ENCODE peak calls at places on chromosomes 7 and 10, in five cellular contexts. One of them, this sample, is unnamed.

GRCh38 chr10:45376364-45376801 is 2.4 kb downstream of the ALOX5 start:
- DNase-seq in NCI-H460: no peak
- DNase-seq in fibroblast of pulmonary artery: no peak
- DNase-seq in prostate gland: no peak
- DNase-seq in heart left ventricle: no peak
- DNase-seq in this sample: no peak

GRCh38 chr10:126956712-126957108 is 51.5 kb downstream of the DOCK1 start:
- DNase-seq in heart left ventricle: no peak
- DNase-seq in fibroblast of pulmonary artery: no peak
- DNase-seq in NCI-H460: no peak
- DNase-seq in prostate gland: no peak
- DNase-seq in this sample: no peak

GRCh38 chr7:28862876-28863275 is 95.3 kb downstream of the TRIL start:
- DNase-seq in NCI-H460: no peak
- DNase-seq in prostate gland: no peak
- DNase-seq in fibroblast of pulmonary artery: peak; percentile 13
- DNase-seq in heart left ventricle: no peak
- DNase-seq in this sample: no peak

GRCh38 chr7:6183006-6183405 is 89.4 kb downstream of the CYTH3 start:
- DNase-seq in NCI-H460: no peak
- DNase-seq in heart left ventricle: no peak
- DNase-seq in prostate gland: no peak
- DNase-seq in fibroblast of pulmonary artery: no peak
- DNase-seq in this sample: no peak

GRCh38 chr7:450036-450435 is 69.6 kb downstream of the PDGFA start:
- DNase-seq in heart left ventricle: no peak
- DNase-seq in NCI-H460: no peak
- DNase-seq in prostate gland: no peak
- DNase-seq in fibroblast of pulmonary artery: no peak
- DNase-seq in this sample: no peak

GRCh38 chr7:74033372-74034311 is 5.7 kb downstream of the ELN start:
- DNase-seq in prostate gland: no peak
- DNase-seq in heart left ventricle: peak; percentile 91
- DNase-seq in fibroblast of pulmonary artery: peak; percentile 56
- DNase-seq in NCI-H460: no peak
- DNase-seq in this sample: peak; percentile 88

GRCh38 chr10:4847580-4848020 is 21.6 kb downstream of the AKR1E2 start:
- DNase-seq in fibroblast of pulmonary artery: peak; percentile 89
- DNase-seq in prostate gland: peak; percentile 2
- DNase-seq in NCI-H460: peak; percentile 63
- DNase-seq in heart left ventricle: no peak
- DNase-seq in this sample: peak; percentile 79

GRCh38 chr7:11923376-11923922 is 91.5 kb upstream of the THSD7A start:
- DNase-seq in fibroblast of pulmonary artery: no peak
- DNase-seq in NCI-H460: no peak
- DNase-seq in prostate gland: no peak
- DNase-seq in heart left ventricle: no peak
- DNase-seq in this sample: no peak

GRCh38 chr7:35993663-35994622 is 159.1 kb upstream of the EEPD1 start:
- DNase-seq in fibroblast of pulmonary artery: peak; percentile 35
- DNase-seq in prostate gland: no peak
- DNase-seq in heart left ventricle: no peak
- DNase-seq in NCI-H460: peak; percentile 22
- DNase-seq in this sample: no peak

GRCh38 chr7:96989241-96989858 is 16.0 kb upstream of the DLX6 start:
- DNase-seq in heart left ventricle: no peak
- DNase-seq in fibroblast of pulmonary artery: no peak
- DNase-seq in NCI-H460: no peak
- DNase-seq in prostate gland: no peak
- DNase-seq in this sample: no peak

GRCh38 chr7:137992042-137992737 is 9.7 kb downstream of the CREB3L2 start:
- DNase-seq in heart left ventricle: peak; percentile 41
- DNase-seq in fibroblast of pulmonary artery: peak; percentile 94
- DNase-seq in prostate gland: no peak
- DNase-seq in NCI-H460: no peak
- DNase-seq in this sample: no peak

GRCh38 chr10:32346134-32346550 is 816 bp downstream of the EPC1 start:
- DNase-seq in fibroblast of pulmonary artery: peak; percentile 97
- DNase-seq in prostate gland: peak; percentile 96
- DNase-seq in heart left ventricle: peak; percentile 97
- DNase-seq in NCI-H460: peak; percentile 91
- DNase-seq in this sample: peak; percentile 95

GRCh38 chr7:657565-658119 is 68.9 kb upstream of the DNAAF5 start:
- DNase-seq in prostate gland: no peak
- DNase-seq in NCI-H460: no peak
- DNase-seq in fibroblast of pulmonary artery: peak; percentile 64
- DNase-seq in heart left ventricle: no peak
- DNase-seq in this sample: no peak

This sample was measured in right atrium auricular region.